ENCODE peak calls at places on chromosome X, in six cellular contexts. E is hippocampal formation; V is T-cell; D is NCI-H748 treated with DMSO at 0.1 percent for 48 hours; O is ELR; C is stimulated activated CD4-positive, alpha-beta T cell treated with anti-CD3 and anti-CD28 coated beads, Interleukin-1b, Interleukin-23, amount 100 ng/mL, for 24 hours. Q is an unnamed sample.

GRCh38 chrX:123432362-123433150 is 248.5 kb downstream of the GRIA3 start:
- DNase-seq in O (no peak), E (no peak), V (no peak), C (no peak), D (no peak), Q (no peak)

GRCh38 chrX:13223868-13224555 is 95.8 kb downstream of the ATXN3L start:
- DNase-seq in C (no peak), D (peak), E (no peak), V (no peak), O (peak), Q (peak)

GRCh38 chrX:11881485-11882170 is 123.6 kb downstream of the MSL3 start:
- DNase-seq in O (no peak), C (no peak), E (no peak), V (no peak), D (no peak), Q (no peak)

GRCh38 chrX:15336023-15336413 is 695 bp upstream of the PIGA start:
- DNase-seq in C (no peak), V (peak), E (no peak), O (peak), D (peak), Q (no peak)

GRCh38 chrX:123860983-123861382 is 1.1 kb downstream of the XIAP start:
- DNase-seq in E (no peak), D (no peak), O (peak), V (no peak), C (no peak), Q (no peak)

GRCh38 chrX:104565791-104566687 is at the start of gene IL1RAPL2:
- DNase-seq in V (no peak), C (no peak), E (no peak), D (no peak), O (peak), Q (no peak)

GRCh38 chrX:103747199-103747598 is 29.4 kb upstream of the PLP1 start:
- DNase-seq in E (no peak), C (no peak), D (no peak), O (no peak), V (no peak), Q (no peak)

GRCh38 chrX:151227637-151228036 is 51.3 kb downstream of the GPR50 start:
- DNase-seq in O (no peak), E (no peak), C (no peak), D (no peak), V (no peak), Q (no peak)

GRCh38 chrX:10089378-10089795 is 67.4 kb upstream of the CLCN4 start:
- DNase-seq in D (no peak), V (no peak), E (no peak), O (no peak), C (no peak), Q (no peak)

GRCh38 chrX:32183066-32183465 is 1028.3 kb downstream of the DMD start:
- DNase-seq in D (peak), C (no peak), V (no peak), O (no peak), E (no peak), Q (no peak)

GRCh38 chrX:153885968-153886903 is at the start of gene L1CAM:
- DNase-seq in D (no peak), O (peak), C (no peak), E (no peak), V (peak), Q (no peak)

GRCh38 chrX:150856101-150856500 is 42.4 kb downstream of the CD99L2 start:
- DNase-seq in D (no peak), C (no peak), E (no peak), O (no peak), V (no peak), Q (no peak)

GRCh38 chrX:49995021-49995731 is 72.8 kb downstream of the CLCN5 start:
- DNase-seq in V (no peak), C (no peak), E (no peak), D (no peak), O (peak), Q (no peak)

GRCh38 chrX:1661048-1661921 is 46.4 kb downstream of the ASMT start:
- DNase-seq in E (no peak), D (no peak), O (no peak), V (peak), C (no peak), Q (no peak)

GRCh38 chrX:23952984-23953907 is 45.4 kb downstream of the CXorf58 start:
- DNase-seq in V (peak), D (no peak), C (peak), E (no peak), O (no peak), Q (no peak)

GRCh38 chrX:106875151-106875550 is 28.0 kb downstream of the RIPPLY1 start:
- DNase-seq in E (no peak), C (no peak), V (no peak), O (no peak), D (no peak), Q (no peak)

GRCh38 chrX:100447563-100448397 is 37.7 kb upstream of the PCDH19 start:
- DNase-seq in D (peak), E (peak), V (no peak), C (no peak), O (peak), Q (peak)

GRCh38 chrX:54495814-54496516 is at the start of gene FGD1:
- DNase-seq in C (no peak), V (peak), D (peak), E (peak), O (peak), Q (peak)

GRCh38 chrX:53317365-53318069 is 36.1 kb upstream of the IQSEC2 start:
- DNase-seq in O (peak), C (peak), D (peak), V (peak), E (no peak), Q (peak)

GRCh38 chrX:153598541-153599191 is at the start of gene CCNQ:
- DNase-seq in E (no peak), C (no peak), O (peak), D (peak), V (no peak), Q (no peak)

GRCh38 chrX:139936259-139936658 is 3.4 kb upstream of the ATP11C start:
- DNase-seq in D (no peak), E (no peak), C (no peak), O (no peak), V (no peak), Q (no peak)

GRCh38 chrX:9745417-9746115 is 20.1 kb downstream of the GPR143 start:
- DNase-seq in V (no peak), O (peak), D (no peak), C (no peak), E (no peak), Q (no peak)